ENCODE peak calls at places on chromosomes 7 and 10, in seven cellular contexts. A, L, H, Q, O, W and N are unnamed samples.

GRCh38 chr10:11424456-11425287 is 186.8 kb downstream of the USP6NL start:
- DNase-seq in A (peak), W (no peak), H (peak), O (peak), Q (peak), L (no peak), N (peak)

GRCh38 chr7:89104748-89105685 is 309.5 kb upstream of the TEX47 start:
- DNase-seq in H (no peak), L (no peak), W (no peak), Q (no peak), A (no peak), O (peak), N (no peak)

GRCh38 chr10:73781879-73782748 is at the start of gene CHCHD1:
- DNase-seq in O (peak), L (peak), W (no peak), Q (peak), A (peak), H (peak), N (peak)

GRCh38 chr7:57220746-57221145 is 88.5 kb upstream of the ZNF479 start:
- DNase-seq in W (no peak), A (no peak), L (no peak), Q (no peak), H (no peak), O (no peak), N (no peak)

GRCh38 chr7:132773527-132773956 is 197.3 kb upstream of the PLXNA4 start:
- DNase-seq in L (no peak), A (no peak), W (peak), O (peak), H (no peak), Q (no peak), N (no peak)

GRCh38 chr10:14062528-14063260 is 268.0 kb downstream of the FRMD4A start:
- DNase-seq in W (no peak), L (no peak), O (peak), H (no peak), A (no peak), Q (no peak), N (no peak)

GRCh38 chr10:48656241-48656921 is 28.3 kb upstream of the WDFY4 start:
- DNase-seq in L (peak), H (peak), W (peak), O (peak), Q (peak), A (peak), N (peak)

GRCh38 chr7:127620406-127621233 is 2.7 kb upstream of the PAX4 start:
- DNase-seq in Q (no peak), O (peak), A (no peak), L (no peak), W (no peak), H (no peak), N (no peak)

GRCh38 chr7:36526720-36527548 is 137.3 kb downstream of the ANLN start:
- DNase-seq in A (no peak), L (no peak), O (peak), Q (no peak), H (peak), W (peak), N (no peak)

GRCh38 chr10:133422223-133422820 is 2.1 kb downstream of the SPRN start:
- DNase-seq in A (no peak), Q (no peak), O (no peak), L (no peak), W (no peak), H (no peak), N (no peak)

GRCh38 chr10:102280397-102281015 is 35.2 kb downstream of the GBF1 start:
- DNase-seq in O (peak), Q (no peak), H (no peak), W (no peak), A (no peak), L (no peak), N (peak)

GRCh38 chr10:54550016-54550415 is 251.0 kb downstream of the PCDH15 start:
- DNase-seq in W (no peak), L (no peak), H (no peak), A (no peak), Q (no peak), O (no peak), N (no peak)

GRCh38 chr10:69348824-69349541 is 67.7 kb downstream of the TACR2 start:
- DNase-seq in O (peak), W (peak), A (peak), L (peak), Q (no peak), H (no peak), N (no peak)

GRCh38 chr10:69458426-69459100 is 7.3 kb downstream of the TSPAN15 start:
- DNase-seq in O (no peak), Q (peak), L (peak), H (peak), A (no peak), W (no peak), N (no peak)

GRCh38 chr10:35335718-35336083 is 608 bp upstream of the CCNY start:
- DNase-seq in A (no peak), O (peak), L (peak), H (peak), Q (no peak), W (no peak), N (no peak)

GRCh38 chr7:47180268-47180826 is 401.6 kb downstream of the TNS3 start:
- DNase-seq in A (no peak), Q (peak), W (no peak), O (peak), L (peak), H (peak), N (peak)

GRCh38 chr7:16694806-16695205 is 48.8 kb downstream of the BZW2 start:
- DNase-seq in W (no peak), Q (no peak), O (no peak), A (no peak), H (no peak), L (no peak), N (no peak)

GRCh38 chr10:124650820-124651401 is 93.3 kb downstream of the FAM53B start:
- DNase-seq in H (no peak), A (no peak), Q (no peak), O (no peak), W (no peak), L (no peak), N (no peak)

GRCh38 chr10:101972761-101973160 is 83.2 kb downstream of the ARMH3 start:
- DNase-seq in W (no peak), Q (no peak), O (no peak), L (no peak), A (no peak), H (no peak), N (no peak)

GRCh38 chr7:22696672-22697071 is 30.3 kb upstream of the IL6 start:
- DNase-seq in H (no peak), A (no peak), L (no peak), W (no peak), O (peak), Q (no peak), N (no peak)

DNA sequence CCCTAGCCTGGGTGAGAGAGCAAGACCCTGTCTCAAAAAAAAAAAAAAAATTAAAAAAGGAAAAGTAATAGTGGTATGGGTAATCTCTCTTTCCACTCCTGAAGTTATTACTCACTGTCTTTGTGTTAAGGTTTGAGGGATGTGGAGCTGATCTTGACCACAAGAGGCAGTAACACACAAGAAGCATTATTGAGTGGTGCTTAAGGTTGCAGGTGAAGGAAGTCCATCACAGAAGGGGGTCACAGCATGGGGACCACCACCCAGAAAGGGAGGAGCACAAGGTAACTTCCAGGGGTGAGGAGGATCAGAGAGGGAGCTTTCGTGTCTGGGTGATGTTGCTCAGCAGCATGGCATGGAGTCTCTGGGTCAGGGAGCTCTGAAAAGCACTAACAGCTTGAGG is 100.2 kb upstream of the DNAJC1 start:
- DNase-seq in H (no peak), L (no peak), O (no peak), Q (no peak), W (no peak), A (no peak), N (no peak)
- TF ChIP-seq CTCF in H (peak), L (no peak), O (no peak), Q (no peak), W (peak), A (peak), N (no peak)

DNA sequence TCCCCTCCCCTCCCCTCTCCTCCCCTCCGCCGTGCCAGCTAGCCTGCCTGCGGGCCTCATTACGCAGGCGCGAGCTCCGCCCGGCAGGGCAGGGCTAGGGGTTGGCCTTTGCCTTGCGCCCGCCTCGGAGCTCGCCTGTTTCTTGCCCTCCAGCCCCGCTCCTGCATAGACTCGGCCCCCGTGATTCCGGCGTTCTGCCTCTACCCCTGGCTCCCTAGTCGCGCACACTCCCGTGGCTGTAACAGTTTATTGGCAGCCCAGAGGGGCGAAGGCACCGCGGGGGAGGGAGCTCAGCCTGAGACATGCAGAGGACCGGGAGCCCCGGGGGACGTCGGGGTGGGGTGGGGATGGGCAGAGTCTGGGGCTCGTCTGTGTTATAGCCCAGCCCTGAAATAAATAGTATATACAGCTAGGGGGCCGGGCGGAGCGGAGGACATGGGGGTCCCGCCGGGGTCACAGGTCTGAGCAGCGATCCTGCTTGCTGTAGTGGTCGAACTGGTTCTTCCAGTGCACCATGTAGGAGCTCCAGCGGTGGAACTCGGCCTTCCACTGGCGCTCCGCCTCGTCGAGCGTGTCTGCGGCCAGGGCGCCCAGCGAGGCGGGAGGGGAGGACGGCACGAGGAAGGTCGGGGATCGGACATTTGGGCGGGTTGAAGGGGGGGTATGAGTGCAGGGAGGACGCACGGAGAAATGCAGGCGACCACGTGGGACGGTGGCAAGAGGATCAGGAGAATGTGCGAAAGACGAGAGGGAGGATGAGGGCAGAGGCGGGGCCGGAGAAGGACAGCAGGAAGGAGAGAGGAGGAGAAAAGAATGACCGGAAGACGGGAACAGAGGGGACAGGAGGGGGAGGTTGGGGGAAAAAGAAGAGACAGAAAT is 485 bp upstream of the UFSP1 start:
- DNase-seq in Q (peak), H (peak), O (peak), W (peak), L (peak), A (peak), N (peak)
- TF ChIP-seq CTCF in Q (no peak), H (peak), O (no peak), W (peak), L (no peak), A (no peak), N (no peak)

DNA sequence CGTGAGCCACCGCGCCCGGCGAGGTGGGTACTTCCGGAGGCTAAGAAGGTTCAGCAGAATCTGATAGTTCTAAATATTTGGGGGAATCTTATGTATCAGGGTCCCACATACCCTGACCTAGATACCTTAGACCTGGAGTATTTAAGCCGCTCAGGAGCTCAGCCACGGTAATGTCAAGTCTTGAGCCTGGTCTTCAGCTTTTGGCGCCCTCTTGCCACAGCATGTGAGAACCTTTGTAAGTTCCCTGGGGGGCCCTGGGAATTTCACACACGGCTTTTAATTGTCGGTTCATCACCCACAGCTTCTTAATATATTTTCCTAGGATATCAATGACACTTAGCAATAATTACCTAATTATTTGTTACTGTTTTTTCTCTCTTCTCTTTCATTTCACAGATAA is 324.3 kb upstream of the GALNT17 start:
- DNase-seq in O (no peak), H (no peak), W (no peak), Q (no peak), A (no peak), L (no peak), N (no peak)
- TF ChIP-seq CTCF in O (no peak), H (no peak), W (no peak), Q (no peak), A (no peak), L (no peak), N (no peak)

GRCh38 chr10:97291357-97292096 is 910 bp downstream of the ARHGAP19 start:
- DNase-seq in W (no peak), A (peak), O (no peak), Q (no peak), L (no peak), H (no peak), N (no peak)

GRCh38 chr10:97298223-97298571 is 5.8 kb upstream of the ARHGAP19 start:
- DNase-seq in W (no peak), L (no peak), Q (no peak), H (no peak), O (no peak), A (peak), N (no peak)

GRCh38 chr10:97297556-97298222 is 5.3 kb upstream of the ARHGAP19 start:
- DNase-seq in W (no peak), H (peak), L (no peak), O (peak), A (no peak), Q (no peak), N (no peak)

GRCh38 chr10:97292862-97293198 is 393 bp upstream of the ARHGAP19 start:
- DNase-seq in Q (no peak), L (no peak), H (no peak), W (no peak), A (no peak), O (no peak), N (no peak)

GRCh38 chr10:97292097-97292861 is at the start of gene ARHGAP19:
- DNase-seq in W (peak), A (peak), L (peak), H (peak), Q (peak), O (peak), N (peak)
- TF ChIP-seq CTCF in W (peak), A (no peak), L (peak), H (peak), Q (no peak), O (no peak), N (no peak)